ENCODE peak calls at places on chromosome 18, in six cellular contexts. I is testis, K is ovary, L is mucosa of descending colon, W is fibroblast of lung, O is A673. X is an unnamed sample.

GRCh38 chr18:59233017-59233410 is 13.1 kb downstream of the GRP start:
- DNase-seq in I (no peak), K (no peak), L (no peak), W (no peak), O (peak), X (no peak)

GRCh38 chr18:32349728-32350395 is 120.8 kb downstream of the GAREM1 start:
- DNase-seq in I (peak), K (peak), L (no peak), W (peak), O (peak), X (no peak)

GRCh38 chr18:50286391-50287027 is 983 bp downstream of the CXXC1 start:
- DNase-seq in I (peak), K (no peak), L (peak), W (no peak), O (no peak), X (peak)

GRCh38 chr18:23333827-23334226 is 119.3 kb upstream of the RIOK3 start:
- DNase-seq in I (no peak), K (no peak), L (no peak), W (no peak), O (no peak), X (no peak)

GRCh38 chr18:51879329-51879728 is 460.7 kb upstream of the DCC start:
- DNase-seq in I (no peak), K (no peak), L (no peak), W (no peak), O (no peak), X (no peak)

GRCh38 chr18:25126751-25127150 is 225.2 kb downstream of the ZNF521 start:
- DNase-seq in I (no peak), K (no peak), L (no peak), W (no peak), O (no peak), X (no peak)

GRCh38 chr18:38174594-38174993 is 609.0 kb upstream of the CELF4 start:
- DNase-seq in I (no peak), K (no peak), L (no peak), W (no peak), O (no peak), X (no peak)

GRCh38 chr18:23872701-23873550 is 141.6 kb upstream of the TTC39C start:
- DNase-seq in I (no peak), K (no peak), L (peak), W (no peak), O (no peak), X (no peak)

GRCh38 chr18:31058897-31059296 is 16.4 kb upstream of the DSC3 start:
- DNase-seq in I (no peak), K (no peak), L (no peak), W (no peak), O (no peak), X (no peak)

GRCh38 chr18:9856097-9856496 is 29.7 kb upstream of the TXNDC2 start:
- DNase-seq in I (no peak), K (no peak), L (no peak), W (no peak), O (no peak), X (no peak)

GRCh38 chr18:63604791-63605567 is 17.8 kb downstream of the SERPINB13 start:
- DNase-seq in I (no peak), K (no peak), L (no peak), W (no peak), O (no peak), X (no peak)

GRCh38 chr18:80112623-80113248 is 3.7 kb downstream of the ADNP2 start:
- DNase-seq in I (peak), K (no peak), L (no peak), W (no peak), O (no peak), X (no peak)

GRCh38 chr18:60469396-60469795 is 96.8 kb upstream of the MC4R start:
- DNase-seq in I (no peak), K (no peak), L (no peak), W (peak), O (no peak), X (no peak)

GRCh38 chr18:35205199-35205712 is 35.6 kb upstream of the ZNF397 start:
- DNase-seq in I (no peak), K (no peak), L (no peak), W (no peak), O (no peak), X (no peak)

GRCh38 chr18:35750929-35751328 is 169.4 kb downstream of the GALNT1 start:
- DNase-seq in I (no peak), K (no peak), L (no peak), W (no peak), O (no peak), X (no peak)

GRCh38 chr18:10242922-10243680 is 211.3 kb upstream of the APCDD1 start:
- DNase-seq in I (no peak), K (no peak), L (no peak), W (no peak), O (peak), X (no peak)

GRCh38 chr18:49207373-49207772 is 253.1 kb downstream of the DYM start:
- DNase-seq in I (no peak), K (no peak), L (no peak), W (no peak), O (no peak), X (no peak)

GRCh38 chr18:10239138-10239537 is 215.3 kb upstream of the APCDD1 start:
- DNase-seq in I (peak), K (peak), L (no peak), W (peak), O (peak), X (no peak)

GRCh38 chr18:22427797-22428549 is 10.3 kb upstream of the CTAGE1 start:
- DNase-seq in I (no peak), K (no peak), L (no peak), W (no peak), O (no peak), X (no peak)

GRCh38 chr18:44536041-44536440 is 144.6 kb upstream of the SETBP1 start:
- DNase-seq in I (no peak), K (no peak), L (no peak), W (peak), O (peak), X (no peak)

GRCh38 chr18:40357536-40357935 is 1597.5 kb upstream of the PIK3C3 start:
- DNase-seq in I (no peak), K (no peak), L (no peak), W (no peak), O (no peak), X (no peak)

GRCh38 chr18:8367217-8367988 is 241.8 kb upstream of the RAB12 start:
- DNase-seq in I (peak), K (peak), L (peak), W (no peak), O (peak), X (peak)

GRCh38 chr18:8610442-8610801 is 1.2 kb downstream of the RAB12 start:
- DNase-seq in I (peak), K (no peak), L (no peak), W (peak), O (no peak), X (no peak)

GRCh38 chr18:76999077-76999476 is 133.5 kb downstream of the MBP start:
- DNase-seq in I (no peak), K (no peak), L (no peak), W (no peak), O (no peak), X (no peak)

GRCh38 chr18:36333418-36333817 is 35.9 kb downstream of the FHOD3 start:
- DNase-seq in I (no peak), K (no peak), L (no peak), W (peak), O (no peak), X (no peak)

GRCh38 chr18:68387246-68387645 is 327.7 kb downstream of the TMX3 start:
- DNase-seq in I (no peak), K (no peak), L (no peak), W (no peak), O (no peak), X (no peak)

GRCh38 chr18:48031011-48031480 is 100.6 kb upstream of the SMAD2 start:
- DNase-seq in I (peak), K (peak), L (peak), W (peak), O (peak), X (no peak)

GRCh38 chr18:58525517-58525916 is 103.4 kb downstream of the ALPK2 start:
- DNase-seq in I (no peak), K (no peak), L (no peak), W (peak), O (no peak), X (no peak)

GRCh38 chr18:40867452-40867851 is 1087.6 kb upstream of the PIK3C3 start:
- DNase-seq in I (no peak), K (no peak), L (no peak), W (peak), O (no peak), X (no peak)

GRCh38 chr18:51427012-51427411 is 229.5 kb upstream of the MEX3C start:
- DNase-seq in I (no peak), K (no peak), L (no peak), W (no peak), O (no peak), X (no peak)

GRCh38 chr18:24540896-24541295 is 80.5 kb downstream of the HRH4 start:
- DNase-seq in I (no peak), K (no peak), L (no peak), W (no peak), O (no peak), X (no peak)

GRCh38 chr18:51168031-51168742 is 29.3 kb downstream of the MEX3C start:
- DNase-seq in I (no peak), K (no peak), L (no peak), W (no peak), O (peak), X (no peak)

GRCh38 chr18:80104364-80104779 is 4.7 kb upstream of the ADNP2 start:
- DNase-seq in I (no peak), K (no peak), L (no peak), W (no peak), O (no peak), X (no peak)

GRCh38 chr18:8706981-8707940 is 1.9 kb downstream of the MTCL1 start:
- DNase-seq in I (peak), K (peak), L (peak), W (peak), O (peak), X (no peak)

GRCh38 chr18:24054130-24054529 is 39.6 kb downstream of the TTC39C start:
- DNase-seq in I (no peak), K (no peak), L (no peak), W (peak), O (no peak), X (no peak)

GRCh38 chr18:75201273-75201898 is 7.6 kb downstream of the PTGR3 start:
- DNase-seq in I (no peak), K (no peak), L (no peak), W (no peak), O (no peak), X (no peak)

GRCh38 chr18:75203456-75204261 is 5.3 kb downstream of the PTGR3 start:
- DNase-seq in I (peak), K (peak), L (no peak), W (peak), O (no peak), X (no peak)

GRCh38 chr18:75201936-75202335 is 7.0 kb downstream of the PTGR3 start:
- DNase-seq in I (no peak), K (no peak), L (no peak), W (no peak), O (no peak), X (no peak)

GRCh38 chr18:75204262-75204977 is 4.5 kb downstream of the PTGR3 start:
- DNase-seq in I (peak), K (peak), L (peak), W (peak), O (no peak), X (peak)

GRCh38 chr18:75202976-75203375 is 6.0 kb downstream of the PTGR3 start:
- DNase-seq in I (no peak), K (no peak), L (no peak), W (no peak), O (no peak), X (no peak)
- H3K4me3 ChIP-seq in I (no peak), K (no peak), L (no peak), W (peak), O (no peak), X (no peak)

GRCh38 chr18:12906773-12907172 is 22.7 kb upstream of the PTPN2 start:
- DNase-seq in I (no peak), K (no peak), L (no peak), W (no peak), O (no peak), X (no peak)
- H3K4me3 ChIP-seq in I (no peak), K (no peak), L (no peak), W (no peak), O (no peak), X (no peak)

DNA sequence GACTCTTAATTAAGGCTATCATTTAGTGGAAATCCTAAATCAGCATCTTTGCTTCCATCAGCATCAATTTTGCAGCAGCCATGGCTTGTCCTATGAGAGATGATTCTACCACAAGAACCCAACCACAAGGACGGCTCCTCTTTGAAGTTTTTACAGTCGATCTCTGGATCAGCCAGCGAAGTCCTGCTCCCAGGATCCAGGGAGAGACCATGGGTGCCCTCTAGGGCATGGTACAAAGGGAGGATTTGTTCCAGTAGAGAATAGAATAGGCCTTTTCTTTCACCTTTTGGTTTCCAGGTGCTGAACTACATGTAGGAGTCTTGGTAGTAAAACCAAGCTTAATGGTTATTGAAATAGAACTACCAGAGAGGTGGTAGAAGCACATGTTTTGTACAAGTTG is 52.7 kb downstream of the TMEM200C start:
- DNase-seq in I (no peak), K (no peak), L (no peak), W (no peak), O (no peak), X (no peak)
- H3K4me3 ChIP-seq in I (no peak), K (no peak), L (no peak), W (no peak), O (no peak), X (no peak)

GRCh38 chr18:3910507-3910906 is 460.5 kb downstream of the TGIF1 start:
- DNase-seq in I (no peak), K (no peak), L (no peak), W (no peak), O (no peak), X (no peak)

GRCh38 chr18:3912705-3913104 is 462.7 kb downstream of the TGIF1 start:
- DNase-seq in I (no peak), K (no peak), L (no peak), W (peak), O (no peak), X (no peak)

GRCh38 chr18:3914116-3914515 is 464.1 kb downstream of the TGIF1 start:
- DNase-seq in I (no peak), K (no peak), L (no peak), W (no peak), O (peak), X (no peak)

GRCh38 chr18:3916082-3916481 is 466.1 kb downstream of the TGIF1 start:
- DNase-seq in I (peak), K (no peak), L (no peak), W (no peak), O (no peak), X (no peak)

DNA sequence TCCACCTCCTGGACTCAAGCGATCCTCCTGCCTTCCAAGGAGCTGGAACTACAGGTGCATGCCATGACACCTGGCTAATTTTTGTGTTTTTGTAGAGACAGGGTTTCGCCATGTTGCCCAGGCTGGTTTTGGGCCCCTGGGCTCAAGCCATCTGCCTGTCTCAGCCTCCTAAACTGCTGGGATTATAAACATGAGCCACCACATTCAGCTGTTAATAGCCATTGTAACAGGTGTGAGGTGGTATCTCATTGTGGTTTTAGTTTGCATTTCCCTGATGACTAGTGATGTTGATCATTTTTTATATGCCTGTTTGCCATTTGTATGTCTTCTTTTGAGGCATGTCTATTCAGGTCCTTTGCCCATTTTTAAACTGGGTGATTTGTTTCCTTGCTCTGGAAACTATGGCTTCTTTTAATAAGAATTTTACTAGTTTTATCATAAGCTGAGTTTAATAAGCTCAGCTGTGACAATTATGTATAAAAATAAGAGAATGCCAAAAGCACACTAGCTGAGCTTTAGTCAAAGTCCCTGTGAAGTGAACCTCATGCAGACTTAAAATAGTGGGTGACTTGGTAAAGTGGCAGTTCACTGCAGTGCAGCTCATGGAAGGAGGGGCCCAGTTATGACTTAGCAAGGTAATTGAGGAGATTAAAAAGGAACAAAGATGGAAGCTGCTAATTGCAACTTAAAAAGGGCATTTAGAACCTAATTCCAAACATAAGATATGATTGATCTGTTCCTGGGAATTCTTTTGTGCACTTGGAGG is 465.0 kb downstream of the TGIF1 start:
- DNase-seq in I (no peak), K (no peak), L (no peak), W (no peak), O (no peak), X (no peak)
- H3K4me3 ChIP-seq in I (no peak), K (no peak), L (no peak), W (no peak), O (no peak), X (no peak)

DNA sequence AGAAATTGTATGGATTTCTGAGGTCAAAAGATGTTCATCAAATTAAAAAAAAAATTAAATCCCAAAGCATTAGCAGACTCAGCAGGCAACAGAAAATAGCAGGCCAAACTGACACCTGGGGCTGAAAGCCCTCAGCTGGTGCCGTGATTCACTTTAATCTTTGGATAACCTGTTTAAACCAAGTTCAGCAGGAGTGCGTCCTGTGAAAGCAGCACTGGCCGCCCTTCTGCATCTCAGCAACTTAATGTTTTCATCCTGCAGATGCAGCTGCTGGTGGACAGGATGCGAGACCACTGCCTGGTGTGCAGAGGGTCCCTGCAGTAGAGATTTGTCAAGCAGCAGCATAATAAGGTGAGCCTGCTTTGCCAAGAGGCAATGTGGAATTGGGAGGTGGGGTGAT is 41.2 kb downstream of the CCDC68 start:
- DNase-seq in I (no peak), K (no peak), L (no peak), W (no peak), O (no peak), X (no peak)
- H3K4me3 ChIP-seq in I (no peak), K (no peak), L (no peak), W (no peak), O (no peak), X (no peak)

X was measured in heart left ventricle.